ENCODE peak calls at places on chromosome 15, in eight cellular contexts. Q is activated CD8-positive, alpha-beta T cell treated with anti-CD3 and anti-CD28 coated beads, Interleukin-2, amount 10 ng/mL, durations not matched to agents 7 days and 5 days; C is D341Med; E is stimulated activated CD8-positive, alpha-beta memory T cell treated with anti-CD3 and anti-CD28 coated beads, Interleukin-2, amount 100 ng/mL, for 48 hours; H is amniotic epithelial cell; W is SJCRH30; S is stimulated activated naive CD8-positive, alpha-beta T cell treated with anti-CD3 and anti-CD28 coated beads, Interleukin-15, Interleukin-2, amounts not matched to agents 100 U/mL and 50 U/mL, for 24 hours; T is progenitor cell of endocrine pancreas. R is an unnamed sample.

GRCh38 chr15:62883938-62884479 is 158.5 kb upstream of the TPM1 start:
- DNase-seq in Q (no peak), C (no peak), E (no peak), H (peak), W (no peak), S (no peak), T (no peak), R (no peak)

GRCh38 chr15:68187559-68187958 is 17.6 kb downstream of the CALML4 start:
- DNase-seq in Q (no peak), C (peak), E (no peak), H (peak), W (no peak), S (no peak), T (no peak), R (no peak)

GRCh38 chr15:31379042-31379441 is 52.4 kb downstream of the KLF13 start:
- DNase-seq in Q (no peak), C (no peak), E (no peak), H (no peak), W (peak), S (no peak), T (no peak), R (no peak)

GRCh38 chr15:90046846-90047481 is 45.8 kb downstream of the ZNF710 start:
- DNase-seq in Q (no peak), C (no peak), E (no peak), H (no peak), W (no peak), S (no peak), T (no peak), R (no peak)

GRCh38 chr15:64895285-64896065 is 16.2 kb upstream of the ANKDD1A start:
- DNase-seq in Q (peak), C (peak), E (no peak), H (peak), W (no peak), S (peak), T (no peak), R (no peak)

GRCh38 chr15:101028772-101029438 is 109.7 kb downstream of the LRRK1 start:
- DNase-seq in Q (peak), C (peak), E (no peak), H (no peak), W (no peak), S (no peak), T (no peak), R (no peak)

GRCh38 chr15:52858388-52859176 is 68.4 kb upstream of the ONECUT1 start:
- DNase-seq in Q (no peak), C (no peak), E (no peak), H (no peak), W (no peak), S (no peak), T (no peak), R (no peak)

GRCh38 chr15:87623832-87624231 is 632.7 kb downstream of the NTRK3 start:
- DNase-seq in Q (no peak), C (no peak), E (no peak), H (no peak), W (peak), S (no peak), T (no peak), R (no peak)

GRCh38 chr15:85625856-85626255 is 168.9 kb downstream of the KLHL25 start:
- DNase-seq in Q (peak), C (no peak), E (no peak), H (peak), W (no peak), S (no peak), T (no peak), R (no peak)

GRCh38 chr15:49624046-49624445 is 3.2 kb downstream of the DTWD1 start:
- DNase-seq in Q (no peak), C (no peak), E (no peak), H (peak), W (peak), S (no peak), T (no peak), R (no peak)

GRCh38 chr15:57330619-57331018 is 45.7 kb upstream of the CGNL1 start:
- DNase-seq in Q (no peak), C (no peak), E (no peak), H (peak), W (no peak), S (no peak), T (no peak), R (no peak)

GRCh38 chr15:66786708-66787471 is 84.9 kb downstream of the SMAD6 start:
- DNase-seq in Q (no peak), C (no peak), E (no peak), H (no peak), W (no peak), S (no peak), T (no peak), R (no peak)

GRCh38 chr15:48796930-48797329 is 13.9 kb downstream of the CEP152 start:
- DNase-seq in Q (no peak), C (no peak), E (no peak), H (peak), W (peak), S (no peak), T (no peak), R (no peak)

GRCh38 chr15:53580371-53580770 is 179.1 kb downstream of the WDR72 start:
- DNase-seq in Q (no peak), C (no peak), E (no peak), H (no peak), W (no peak), S (no peak), T (no peak), R (no peak)

GRCh38 chr15:66912441-66912840 is 153.0 kb upstream of the SMAD3 start:
- DNase-seq in Q (no peak), C (no peak), E (no peak), H (no peak), W (no peak), S (no peak), T (no peak), R (no peak)

GRCh38 chr15:25713736-25714537 is 149.2 kb downstream of the ATP10A start:
- DNase-seq in Q (no peak), C (no peak), E (no peak), H (no peak), W (no peak), S (no peak), T (no peak), R (no peak)

GRCh38 chr15:96407482-96407881 is 77.0 kb downstream of the NR2F2 start:
- DNase-seq in Q (no peak), C (no peak), E (no peak), H (no peak), W (no peak), S (no peak), T (no peak), R (no peak)

GRCh38 chr15:68983821-68984517 is 30.5 kb upstream of the NOX5 start:
- DNase-seq in Q (no peak), C (no peak), E (no peak), H (peak), W (peak), S (no peak), T (no peak), R (no peak)

GRCh38 chr15:42084465-42085235 is 9.7 kb downstream of the PLA2G4D start:
- DNase-seq in Q (peak), C (peak), E (peak), H (peak), W (peak), S (peak), T (peak), R (peak)

GRCh38 chr15:75817151-75817935 is 25.9 kb upstream of the UBE2Q2 start:
- DNase-seq in Q (no peak), C (no peak), E (no peak), H (no peak), W (peak), S (no peak), T (no peak), R (no peak)

GRCh38 chr15:25437751-25438600 is 848 bp downstream of the UBE3A start:
- DNase-seq in Q (peak), C (peak), E (peak), H (peak), W (peak), S (peak), T (peak), R (peak)

R was measured in CD4-positive, alpha-beta T cell.